ENCODE peak calls at places on chromosomes 5 and 9, in six cellular contexts. N is HFFc6, S is upper lobe of right lung, M is natural killer cell, I is mucosa of descending colon, T is fibroblast of mammary gland. R is an unnamed sample.

GRCh38 chr5:1526681-1527131 is 2.9 kb upstream of the LPCAT1 start:
- DNase-seq in N (no peak), S (peak), M (no peak), I (no peak), T (no peak), R (no peak)

GRCh38 chr9:84754896-84755295 is 85.4 kb downstream of the NTRK2 start:
- DNase-seq in N (peak), S (no peak), M (no peak), I (no peak), T (peak), R (no peak)

GRCh38 chr5:96248152-96248551 is 184.9 kb downstream of the PCSK1 start:
- DNase-seq in N (no peak), S (no peak), M (no peak), I (no peak), T (no peak), R (no peak)

GRCh38 chr5:73327908-73328455 is 120.6 kb downstream of the FOXD1 start:
- DNase-seq in N (peak), S (no peak), M (no peak), I (no peak), T (no peak), R (no peak)

GRCh38 chr5:29568028-29568427 is 1625.5 kb upstream of the CDH6 start:
- DNase-seq in N (no peak), S (no peak), M (no peak), I (no peak), T (no peak), R (no peak)

GRCh38 chr5:146520731-146521130 is 4.7 kb upstream of the GPR151 start:
- DNase-seq in N (no peak), S (no peak), M (no peak), I (no peak), T (no peak), R (no peak)

GRCh38 chr5:123203105-123203794 is 114.2 kb downstream of the PRDM6 start:
- DNase-seq in N (no peak), S (no peak), M (no peak), I (no peak), T (peak), R (no peak)

GRCh38 chr9:74872619-74873233 is 15.0 kb downstream of the TRPM6 start:
- DNase-seq in N (no peak), S (no peak), M (no peak), I (peak), T (no peak), R (no peak)

GRCh38 chr9:81549500-81550206 is 139.7 kb downstream of the TLE1 start:
- DNase-seq in N (no peak), S (no peak), M (no peak), I (no peak), T (no peak), R (no peak)

GRCh38 chr9:9003184-9003583 is 1203.6 kb upstream of the DMAC1 start:
- DNase-seq in N (no peak), S (no peak), M (no peak), I (no peak), T (peak), R (no peak)

GRCh38 chr9:19804431-19804830 is 15.6 kb upstream of the SLC24A2 start:
- DNase-seq in N (no peak), S (no peak), M (no peak), I (no peak), T (no peak), R (no peak)

GRCh38 chr5:168302785-168303184 is 11.3 kb downstream of the WWC1 start:
- DNase-seq in N (no peak), S (no peak), M (no peak), I (no peak), T (peak), R (no peak)

GRCh38 chr5:65981969-65982368 is 55.6 kb downstream of the ERBIN start:
- DNase-seq in N (no peak), S (no peak), M (no peak), I (no peak), T (no peak), R (no peak)

GRCh38 chr5:107230367-107230766 is 440.4 kb downstream of the EFNA5 start:
- DNase-seq in N (no peak), S (no peak), M (no peak), I (no peak), T (no peak), R (no peak)

GRCh38 chr9:109683521-109683920 is 96.5 kb upstream of the PALM2AKAP2 start:
- DNase-seq in N (peak), S (no peak), M (no peak), I (no peak), T (peak), R (no peak)

GRCh38 chr9:14372437-14373318 is 58.7 kb upstream of the NFIB start:
- DNase-seq in N (peak), S (no peak), M (no peak), I (no peak), T (peak), R (no peak)

GRCh38 chr5:89435347-89435746 is 552.4 kb upstream of the MEF2C start:
- DNase-seq in N (no peak), S (no peak), M (no peak), I (no peak), T (no peak), R (no peak)

GRCh38 chr5:180201051-180201987 is 7.7 kb downstream of the RASGEF1C start:
- DNase-seq in N (no peak), S (peak), M (no peak), I (no peak), T (peak), R (peak)

GRCh38 chr5:109964136-109964535 is 274.4 kb downstream of the MAN2A1 start:
- DNase-seq in N (no peak), S (no peak), M (no peak), I (no peak), T (peak), R (no peak)

GRCh38 chr5:6718161-6718681 is 5.0 kb downstream of the TENT4A start:
- DNase-seq in N (no peak), S (peak), M (no peak), I (no peak), T (no peak), R (no peak)

GRCh38 chr5:34580983-34581382 is 75.1 kb upstream of the RAI14 start:
- DNase-seq in N (no peak), S (no peak), M (no peak), I (no peak), T (no peak), R (no peak)

GRCh38 chr9:6969805-6970204 is 212.0 kb downstream of the KDM4C start:
- DNase-seq in N (no peak), S (no peak), M (no peak), I (no peak), T (no peak), R (no peak)

GRCh38 chr5:77630246-77631165 is 8.0 kb downstream of the OTP start:
- DNase-seq in N (no peak), S (peak), M (no peak), I (peak), T (no peak), R (peak)
- TF ChIP-seq CTCF in N (no peak), S (no peak), M (no peak), I (no peak), T (no peak), R (peak)

GRCh38 chr5:148905541-148905940 is 79.1 kb downstream of the ADRB2 start:
- DNase-seq in N (no peak), S (no peak), M (no peak), I (no peak), T (no peak), R (no peak)

GRCh38 chr5:148903587-148903986 is 77.2 kb downstream of the ADRB2 start:
- DNase-seq in N (no peak), S (no peak), M (no peak), I (no peak), T (no peak), R (no peak)

GRCh38 chr5:148902478-148902877 is 76.1 kb downstream of the ADRB2 start:
- DNase-seq in N (no peak), S (no peak), M (no peak), I (no peak), T (no peak), R (no peak)

GRCh38 chr5:148906968-148907367 is 80.6 kb downstream of the ADRB2 start:
- DNase-seq in N (no peak), S (no peak), M (no peak), I (no peak), T (no peak), R (peak)

DNA sequence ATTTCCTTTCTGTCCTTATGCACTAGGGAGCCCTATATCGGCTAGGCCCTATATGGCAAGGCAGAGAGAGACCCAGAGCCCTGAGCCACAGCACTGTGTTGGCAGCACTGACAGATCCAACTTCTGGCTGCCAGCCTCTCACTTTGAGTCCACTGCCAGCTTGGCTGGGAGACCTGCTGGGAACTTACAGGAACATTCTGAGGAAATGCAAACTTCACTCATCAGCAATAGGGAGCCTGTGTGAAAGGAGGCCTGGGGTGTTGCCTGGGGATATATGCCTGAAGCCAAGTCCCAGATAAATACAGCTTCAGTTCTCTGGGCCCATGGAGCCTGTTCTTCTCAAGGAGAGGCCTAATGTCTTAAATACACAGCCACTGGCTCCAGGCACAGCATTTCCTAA is 78.0 kb downstream of the ADRB2 start:
- DNase-seq in N (no peak), S (no peak), M (no peak), I (no peak), T (no peak), R (no peak)
- TF ChIP-seq CTCF in N (no peak), S (no peak), M (no peak), I (no peak), T (no peak), R (no peak)

DNA sequence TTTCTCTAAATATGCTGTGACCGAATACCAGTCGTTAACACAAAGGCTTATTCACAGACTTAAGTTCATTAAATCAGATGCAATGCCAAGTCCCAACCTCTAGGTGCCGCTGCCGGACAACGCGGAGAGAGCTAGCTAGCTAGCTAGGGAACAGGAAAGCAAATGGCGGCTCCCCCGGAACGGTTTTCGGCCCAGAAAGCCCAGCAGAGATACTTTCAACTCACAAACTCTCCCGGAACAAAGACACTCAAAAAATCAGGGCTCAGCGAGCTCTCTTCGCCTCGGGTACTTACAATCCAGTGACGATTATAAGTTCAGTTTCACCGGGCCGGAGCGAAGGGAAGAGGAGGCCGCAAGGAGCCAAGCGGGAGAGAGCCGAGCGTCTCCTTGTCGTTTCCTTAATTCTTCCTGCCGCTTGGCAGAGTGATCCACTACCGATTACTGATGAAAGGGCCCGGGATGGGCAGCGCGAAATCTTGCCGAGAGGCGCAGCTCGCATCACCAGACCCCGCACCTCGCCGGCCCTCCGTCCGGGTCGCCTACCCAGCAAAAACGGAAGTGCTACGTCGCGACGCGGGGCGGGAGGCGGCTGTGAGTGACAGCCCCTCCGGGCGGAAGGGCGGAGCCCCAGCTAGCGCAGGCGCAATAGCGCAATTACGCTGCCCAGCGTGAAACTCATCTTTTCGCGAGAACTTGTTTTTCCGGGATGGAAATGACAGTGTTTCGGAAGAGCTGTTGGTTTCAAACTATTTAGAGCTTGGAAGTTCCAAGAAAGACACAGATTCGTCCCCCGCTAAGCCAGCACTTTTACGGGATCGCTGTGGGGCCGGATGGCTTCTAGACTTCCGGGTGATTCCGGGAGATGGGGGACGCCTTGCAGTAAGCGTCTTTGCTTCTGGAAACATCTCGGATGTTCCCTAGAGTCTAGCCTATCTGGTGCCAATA is at the start of gene TAF7:
- DNase-seq in N (peak), S (peak), M (peak), I (peak), T (peak), R (peak)
- TF ChIP-seq CTCF in N (peak), S (peak), M (peak), I (peak), T (peak), R (peak)

GRCh38 chr9:133456409-133456808 is 3.4 kb upstream of the CACFD1 start:
- DNase-seq in N (no peak), S (no peak), M (no peak), I (no peak), T (no peak), R (no peak)
- TF ChIP-seq CTCF in N (peak), S (no peak), M (no peak), I (no peak), T (no peak), R (no peak)

GRCh38 chr5:143449772-143450171 is 46.3 kb upstream of the NR3C1 start:
- DNase-seq in N (no peak), S (no peak), M (no peak), I (no peak), T (no peak), R (no peak)

GRCh38 chr5:143448518-143448917 is 45.0 kb upstream of the NR3C1 start:
- DNase-seq in N (no peak), S (no peak), M (no peak), I (no peak), T (no peak), R (peak)

GRCh38 chr5:143454936-143455516 is 51.5 kb upstream of the NR3C1 start:
- DNase-seq in N (no peak), S (no peak), M (no peak), I (no peak), T (no peak), R (no peak)

GRCh38 chr5:143456952-143457547 is 53.6 kb upstream of the NR3C1 start:
- DNase-seq in N (no peak), S (no peak), M (no peak), I (no peak), T (peak), R (no peak)

DNA sequence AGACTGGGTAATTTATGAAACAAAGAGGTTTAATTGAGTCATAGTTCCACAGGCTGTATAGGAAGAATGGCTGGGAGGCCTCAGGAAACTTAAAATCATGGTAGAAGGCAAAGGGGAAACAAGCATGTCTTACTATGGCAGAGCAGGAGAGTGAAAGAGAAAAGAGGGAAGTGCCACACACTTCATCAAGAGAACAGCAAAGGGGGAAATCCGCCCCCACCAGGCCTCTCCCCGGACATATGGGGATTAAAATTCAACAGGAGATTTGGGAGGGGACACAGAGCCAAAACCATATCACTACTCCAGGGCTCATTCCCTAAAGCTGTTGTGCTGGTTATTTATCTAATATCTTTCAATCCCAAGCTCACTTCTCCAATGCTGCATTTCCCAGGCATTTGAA is 50.2 kb upstream of the NR3C1 start:
- DNase-seq in N (no peak), S (no peak), M (no peak), I (no peak), T (no peak), R (no peak)
- TF ChIP-seq CTCF in N (no peak), S (no peak), M (no peak), I (no peak), T (no peak), R (no peak)

GRCh38 chr5:17077447-17078233 is 139.8 kb upstream of the BASP1 start:
- DNase-seq in N (no peak), S (no peak), M (no peak), I (no peak), T (no peak), R (no peak)

GRCh38 chr5:17079562-17079961 is 137.9 kb upstream of the BASP1 start:
- DNase-seq in N (no peak), S (no peak), M (no peak), I (no peak), T (no peak), R (no peak)

GRCh38 chr5:17087035-17087434 is 130.4 kb upstream of the BASP1 start:
- DNase-seq in N (peak), S (no peak), M (no peak), I (no peak), T (no peak), R (no peak)

GRCh38 chr5:17080361-17080760 is 137.1 kb upstream of the BASP1 start:
- DNase-seq in N (no peak), S (no peak), M (no peak), I (no peak), T (no peak), R (no peak)

GRCh38 chr5:17081142-17081541 is 136.3 kb upstream of the BASP1 start:
- DNase-seq in N (peak), S (no peak), M (no peak), I (no peak), T (peak), R (no peak)
- TF ChIP-seq CTCF in N (no peak), S (no peak), M (no peak), I (no peak), T (no peak), R (no peak)

GRCh38 chr5:177458122-177458681 is 11.6 kb downstream of the PRR7 start:
- DNase-seq in N (no peak), S (peak), M (no peak), I (no peak), T (no peak), R (no peak)

GRCh38 chr5:177458912-177459350 is 12.3 kb downstream of the PRR7 start:
- DNase-seq in N (peak), S (no peak), M (no peak), I (no peak), T (peak), R (no peak)

GRCh38 chr5:177455661-177456590 is 9.3 kb downstream of the PRR7 start:
- DNase-seq in N (peak), S (peak), M (peak), I (peak), T (peak), R (peak)

GRCh38 chr5:177456591-177456964 is 10.0 kb downstream of the PRR7 start:
- DNase-seq in N (no peak), S (no peak), M (no peak), I (peak), T (no peak), R (no peak)

DNA sequence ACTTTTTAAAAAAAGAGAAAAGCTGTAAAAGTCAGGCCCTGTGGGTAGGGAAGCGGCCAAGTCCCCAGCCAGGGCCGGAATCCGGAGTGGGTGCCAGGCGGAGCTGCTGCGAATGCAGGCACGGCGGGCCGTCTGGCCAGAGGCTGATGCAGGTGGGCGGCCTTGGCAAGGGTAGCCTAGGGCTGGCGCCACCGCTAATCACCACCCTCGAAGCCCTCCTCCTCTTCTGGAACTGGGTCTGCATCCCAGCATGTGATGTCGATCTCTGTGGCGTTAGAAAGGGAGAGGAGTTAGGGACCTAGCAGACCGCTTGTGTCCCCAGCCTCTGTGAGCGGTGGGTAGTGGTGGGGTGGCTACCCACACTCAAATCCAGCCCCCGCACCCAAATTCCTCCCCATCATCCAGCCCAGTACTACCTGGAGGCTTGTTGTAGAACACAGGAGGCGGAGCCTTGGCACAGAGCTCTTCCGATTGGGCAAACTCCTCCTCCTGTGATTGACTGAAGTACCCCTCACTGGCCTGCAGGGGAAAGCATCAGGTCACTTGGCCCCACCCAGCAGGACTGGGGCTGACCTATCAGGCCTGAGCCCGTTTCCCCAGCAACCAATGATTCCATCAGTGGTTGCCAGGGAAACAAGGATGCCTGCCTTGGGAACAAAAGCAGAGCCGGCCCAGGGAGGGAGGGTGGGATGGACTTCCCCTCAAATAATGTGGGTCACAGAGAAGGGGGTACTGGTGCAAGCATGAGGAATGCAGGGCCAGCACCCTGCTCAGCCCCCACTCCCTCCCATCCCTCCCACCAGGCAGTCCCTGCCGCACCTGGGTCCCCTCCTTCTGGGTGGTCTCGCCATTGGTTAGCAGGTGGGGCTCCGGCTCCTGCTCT is 10.9 kb downstream of the PRR7 start:
- DNase-seq in N (peak), S (peak), M (no peak), I (peak), T (peak), R (peak)
- TF ChIP-seq CTCF in N (peak), S (peak), M (peak), I (peak), T (peak), R (peak)

GRCh38 chr5:150729859-150730258 is 29.0 kb downstream of the DCTN4 start:
- DNase-seq in N (no peak), S (no peak), M (no peak), I (no peak), T (no peak), R (no peak)

GRCh38 chr5:150738862-150739261 is 20.0 kb downstream of the DCTN4 start:
- DNase-seq in N (no peak), S (no peak), M (no peak), I (no peak), T (no peak), R (no peak)

GRCh38 chr5:150731669-150732068 is 27.1 kb downstream of the DCTN4 start:
- DNase-seq in N (no peak), S (no peak), M (no peak), I (no peak), T (no peak), R (no peak)

GRCh38 chr5:150734579-150735384 is 24.0 kb downstream of the DCTN4 start:
- DNase-seq in N (no peak), S (peak), M (no peak), I (peak), T (no peak), R (peak)
- TF ChIP-seq CTCF in N (no peak), S (no peak), M (no peak), I (no peak), T (no peak), R (peak)